ENCODE peak calls at places on chromosomes 16 and 17, in seven cellular contexts. B, W, F, L, U, O and H are unnamed samples.

GRCh38 chr17:77527394-77527793 is 386.6 kb downstream of the SEC14L1 start:
- DNase-seq in F (no peak), U (no peak), L (peak), O (no peak), W (no peak), B (no peak), H (no peak)

GRCh38 chr16:73083271-73083670 is 35.3 kb upstream of the ZFHX3 start:
- DNase-seq in U (no peak), B (no peak), W (no peak), F (no peak), O (no peak), L (no peak), H (no peak)

GRCh38 chr17:39628655-39629493 is 2.1 kb downstream of the PPP1R1B start:
- DNase-seq in L (no peak), B (no peak), W (no peak), O (no peak), U (no peak), F (no peak), H (no peak)

GRCh38 chr16:66717112-66717675 is 20.7 kb upstream of the CMTM4 start:
- DNase-seq in O (no peak), F (no peak), L (no peak), U (peak), W (peak), B (peak), H (no peak)

GRCh38 chr16:48308535-48308934 is 61.2 kb upstream of the ABCC11 start:
- DNase-seq in L (no peak), O (no peak), F (no peak), B (no peak), W (no peak), U (no peak), H (no peak)

GRCh38 chr17:18033442-18034099 is 5.4 kb downstream of the ATPAF2 start:
- DNase-seq in L (no peak), O (no peak), W (peak), B (peak), F (no peak), U (peak), H (peak)

GRCh38 chr17:49910094-49910857 is 58.7 kb upstream of the DLX4 start:
- DNase-seq in B (peak), F (no peak), W (peak), L (no peak), O (no peak), U (no peak), H (no peak)

GRCh38 chr17:79742589-79742918 is 11.8 kb downstream of the ENPP7 start:
- DNase-seq in O (no peak), L (no peak), W (no peak), F (no peak), U (no peak), B (no peak), H (no peak)

GRCh38 chr17:44088254-44088653 is 17.7 kb downstream of the G6PC3 start:
- DNase-seq in U (no peak), W (no peak), F (no peak), B (no peak), O (no peak), L (no peak), H (no peak)

GRCh38 chr17:49076575-49077384 is 55.8 kb upstream of the B4GALNT2 start:
- DNase-seq in O (no peak), W (no peak), F (no peak), U (no peak), L (no peak), B (peak), H (no peak)

GRCh38 chr17:17723354-17724261 is 42.4 kb downstream of the RAI1 start:
- DNase-seq in O (peak), U (peak), B (no peak), F (no peak), L (no peak), W (no peak), H (no peak)

GRCh38 chr16:2770057-2770780 is 6.9 kb downstream of the ELOB start:
- DNase-seq in B (peak), O (no peak), L (peak), W (no peak), F (peak), U (peak), H (no peak)

GRCh38 chr17:17785407-17785806 is 51.4 kb downstream of the SREBF1 start:
- DNase-seq in B (no peak), F (peak), U (peak), W (no peak), O (no peak), L (no peak), H (no peak)

GRCh38 chr16:77918792-77919707 is 103.3 kb upstream of the CLEC3A start:
- DNase-seq in B (peak), F (no peak), O (no peak), L (no peak), W (no peak), U (no peak), H (no peak)

GRCh38 chr16:12305847-12306246 is 329.3 kb downstream of the SNX29 start:
- DNase-seq in B (no peak), O (no peak), U (no peak), F (no peak), W (no peak), L (no peak), H (no peak)

GRCh38 chr17:35795007-35795870 is at the start of gene MMP28:
- DNase-seq in W (peak), B (peak), F (peak), L (peak), U (peak), O (no peak), H (no peak)

GRCh38 chr17:34452769-34453168 is 89.7 kb upstream of the CCL1 start:
- DNase-seq in W (no peak), B (no peak), O (no peak), F (no peak), L (no peak), U (no peak), H (no peak)

GRCh38 chr16:67509016-67509415 is 19.6 kb upstream of the RIPOR1 start:
- DNase-seq in W (no peak), L (no peak), F (no peak), B (no peak), U (no peak), O (no peak), H (no peak)

GRCh38 chr16:24858219-24859041 is 12.7 kb downstream of the SLC5A11 start:
- DNase-seq in F (peak), O (peak), B (peak), L (no peak), U (peak), W (peak), H (peak)

GRCh38 chr16:84379731-84380369 is 11.5 kb downstream of the ATP2C2 start:
- DNase-seq in L (no peak), O (no peak), W (no peak), F (no peak), U (no peak), B (no peak), H (no peak)

GRCh38 chr17:3222505-3222904 is 15.0 kb downstream of the OR1A1 start:
- DNase-seq in F (no peak), W (no peak), O (no peak), B (no peak), L (no peak), U (no peak), H (no peak)

GRCh38 chr16:10031955-10032354 is 150.3 kb downstream of the GRIN2A start:
- DNase-seq in F (no peak), O (no peak), B (no peak), U (no peak), L (no peak), W (no peak), H (no peak)

GRCh38 chr16:87206646-87207451 is 110.3 kb downstream of the C16orf95 start:
- DNase-seq in B (peak), F (no peak), L (no peak), U (no peak), W (no peak), O (no peak), H (peak)

GRCh38 chr16:27127293-27127692 is 60.6 kb downstream of the C16orf82 start:
- DNase-seq in L (no peak), W (no peak), U (no peak), O (no peak), F (no peak), B (no peak), H (no peak)

GRCh38 chr17:27920569-27920968 is 27.4 kb upstream of the LYRM9 start:
- DNase-seq in O (no peak), L (no peak), B (no peak), U (no peak), W (no peak), F (no peak), H (peak)
- TF ChIP-seq POLR2A in O (no peak), L (no peak), B (no peak), U (no peak), W (no peak), F (no peak), H (no peak)

GRCh38 chr16:4474192-4474961 is at the start of gene NMRAL1:
- DNase-seq in O (peak), F (peak), L (peak), U (peak), W (peak), B (peak), H (peak)
- TF ChIP-seq CTCF in O (no peak), F (no peak), L (peak), U (no peak), W (peak), B (no peak), H (no peak)

GRCh38 chr17:64984776-64985521 is 65.7 kb upstream of the LRRC37A3 start:
- DNase-seq in B (peak), W (no peak), O (no peak), L (no peak), U (peak), F (no peak), H (peak)
- H3K4me3 ChIP-seq in B (no peak), W (no peak), O (no peak), L (no peak), U (peak), F (no peak), H (no peak)

GRCh38 chr17:56960596-56961538 is at the start of gene COIL:
- DNase-seq in O (peak), W (peak), U (peak), B (peak), F (peak), L (peak), H (peak)
- TF ChIP-seq POLR2A in O (peak), W (peak), U (peak), B (peak), F (no peak), L (no peak), H (no peak)

GRCh38 chr17:41919165-41919817 is 540 bp upstream of the ACLY start:
- DNase-seq in L (no peak), F (no peak), B (no peak), U (no peak), O (no peak), W (peak), H (no peak)
- TF ChIP-seq CTCF in L (no peak), F (no peak), B (no peak), U (no peak), O (no peak), W (no peak), H (no peak)

GRCh38 chr17:2055494-2056220 is 754 bp downstream of the HIC1 start:
- DNase-seq in F (peak), W (no peak), L (peak), O (peak), U (peak), B (no peak), H (no peak)

GRCh38 chr17:2054740-2055493 is at the start of gene HIC1:
- DNase-seq in O (peak), U (peak), L (peak), W (peak), B (peak), F (peak), H (peak)

GRCh38 chr17:2057714-2058520 is 3.0 kb downstream of the HIC1 start:
- DNase-seq in W (no peak), O (peak), L (peak), U (no peak), F (no peak), B (no peak), H (no peak)

GRCh38 chr17:2057130-2057713 is 2.3 kb downstream of the HIC1 start:
- DNase-seq in L (no peak), U (no peak), B (no peak), O (peak), W (no peak), F (peak), H (peak)

GRCh38 chr17:2056221-2057129 is 1.6 kb downstream of the HIC1 start:
- DNase-seq in U (no peak), F (peak), W (no peak), O (peak), B (no peak), L (peak), H (no peak)
- H3K4me3 ChIP-seq in U (no peak), F (peak), W (no peak), O (peak), B (no peak), L (peak), H (peak)

GRCh38 chr17:81471804-81472456 is 40.7 kb downstream of the ACTG1 start:
- DNase-seq in O (peak), U (peak), W (peak), B (peak), F (no peak), L (no peak), H (peak)
- TF ChIP-seq POLR2A in O (no peak), U (no peak), W (peak), B (no peak), F (no peak), L (no peak), H (no peak)